ENCODE peak calls at places on chromosomes 3 and 15, in nine cellular contexts. C is neural progenitor cell, B is NCI-H1092 treated with DMSO at 0.1 percent for 48 hours, M is SHP77, I is LoVo, P is substantia nigra, N is DMS 273 treated with DMSO at 0.1 percent for 48 hours, R is HS-5, U is tibial artery. Q is an unnamed sample.

GRCh38 chr15:101698314-101698713 is 26.0 kb downstream of the TARS3 start:
- DNase-seq in C (no peak), B (no peak), M (no peak), I (no peak), P (no peak), N (no peak), R (no peak), U (no peak), Q (no peak)

GRCh38 chr3:170418422-170419300 is at the start of gene CLDN11:
- DNase-seq in C (peak; percentile 85), B (peak; percentile 55), M (peak; percentile 37), I (peak; percentile 47), P (peak; percentile 66), N (peak; percentile 16), R (no peak), U (no peak), Q (no peak)

GRCh38 chr3:52532838-52533622 is 627 bp downstream of the NT5DC2 start:
- DNase-seq in C (peak; percentile 79), B (no peak), M (no peak), I (peak; percentile 6), P (no peak), N (no peak), R (no peak), U (no peak), Q (no peak)

GRCh38 chr15:64865126-64865997 is 23.6 kb downstream of the PLEKHO2 start:
- DNase-seq in C (no peak), B (no peak), M (no peak), I (no peak), P (no peak), N (no peak), R (no peak), U (no peak), Q (no peak)

GRCh38 chr3:69890691-69891090 is 108.8 kb upstream of the SAMMSON start:
- DNase-seq in C (no peak), B (no peak), M (no peak), I (no peak), P (no peak), N (no peak), R (no peak), U (no peak), Q (no peak)

GRCh38 chr3:105518806-105519418 is 152.2 kb downstream of the ALCAM start:
- DNase-seq in C (peak; percentile 67), B (peak; percentile 76), M (peak; percentile 40), I (peak; percentile 62), P (no peak), N (peak; percentile 43), R (peak; percentile 51), U (no peak), Q (peak; percentile 48)

GRCh38 chr15:98667521-98668179 is 19.3 kb downstream of the IGF1R start:
- DNase-seq in C (peak; percentile 14), B (no peak), M (no peak), I (no peak), P (no peak), N (no peak), R (no peak), U (no peak), Q (no peak)

GRCh38 chr15:55588070-55588817 is at the start of gene PYGO1:
- DNase-seq in C (peak; percentile 90), B (peak; percentile 44), M (peak; percentile 25), I (no peak), P (peak; percentile 47), N (peak; percentile 14), R (no peak), U (peak; percentile 49), Q (no peak)

GRCh38 chr3:156388469-156389150 is 166.3 kb downstream of the SSR3 start:
- DNase-seq in C (no peak), B (no peak), M (no peak), I (no peak), P (no peak), N (peak; percentile 12), R (peak; percentile 93), U (no peak), Q (peak; percentile 100)

GRCh38 chr3:141797167-141797773 is 34.1 kb downstream of the GRK7 start:
- DNase-seq in C (peak; percentile 96), B (peak; percentile 33), M (no peak), I (no peak), P (no peak), N (no peak), R (no peak), U (peak; percentile 31), Q (no peak)

GRCh38 chr3:196108075-196108743 is 26.3 kb upstream of the TFRC start:
- DNase-seq in C (peak; percentile 20), B (no peak), M (no peak), I (no peak), P (no peak), N (no peak), R (no peak), U (no peak), Q (no peak)

GRCh38 chr15:90686435-90687218 is 30.5 kb upstream of the BLM start:
- DNase-seq in C (no peak), B (no peak), M (no peak), I (no peak), P (no peak), N (no peak), R (no peak), U (no peak), Q (no peak)

GRCh38 chr3:123576119-123576518 is 8.7 kb downstream of the HACD2 start:
- DNase-seq in C (no peak), B (no peak), M (no peak), I (no peak), P (no peak), N (no peak), R (no peak), U (no peak), Q (no peak)

GRCh38 chr15:78200276-78200930 is 34.0 kb downstream of the ACSBG1 start:
- DNase-seq in C (no peak), B (no peak), M (no peak), I (no peak), P (no peak), N (no peak), R (no peak), U (no peak), Q (no peak)

GRCh38 chr15:100224206-100225185 is 117.3 kb downstream of the ADAMTS17 start:
- DNase-seq in C (no peak), B (no peak), M (no peak), I (no peak), P (no peak), N (no peak), R (no peak), U (no peak), Q (no peak)

GRCh38 chr15:56495050-56495449 is 30.1 kb upstream of the MNS1 start:
- DNase-seq in C (no peak), B (no peak), M (no peak), I (peak; percentile 16), P (no peak), N (no peak), R (no peak), U (no peak), Q (no peak)

GRCh38 chr3:32662638-32663037 is 22.4 kb upstream of the CNOT10 start:
- DNase-seq in C (no peak), B (no peak), M (no peak), I (no peak), P (no peak), N (no peak), R (no peak), U (no peak), Q (no peak)

GRCh38 chr3:69819283-69819682 is 80.0 kb downstream of the MITF start:
- DNase-seq in C (no peak), B (no peak), M (no peak), I (no peak), P (no peak), N (peak; percentile 37), R (no peak), U (no peak), Q (no peak)

GRCh38 chr3:65265511-65265910 is 577.7 kb upstream of the ADAMTS9 start:
- DNase-seq in C (no peak), B (no peak), M (no peak), I (no peak), P (no peak), N (no peak), R (no peak), U (no peak), Q (no peak)

GRCh38 chr3:45595364-45596154 is 1.0 kb downstream of the LIMD1 start:
- DNase-seq in C (no peak), B (no peak), M (no peak), I (no peak), P (no peak), N (no peak), R (no peak), U (no peak), Q (no peak)

GRCh38 chr3:174156200-174156599 is 702.9 kb upstream of the NAALADL2 start:
- DNase-seq in C (no peak), B (no peak), M (no peak), I (no peak), P (no peak), N (no peak), R (no peak), U (no peak), Q (no peak)

GRCh38 chr15:81954158-81954783 is 91.5 kb downstream of the MEX3B start:
- DNase-seq in C (no peak), B (no peak), M (no peak), I (no peak), P (no peak), N (peak; percentile 8), R (no peak), U (no peak), Q (no peak)

Q was measured in HFF-Myc.